ENCODE peak calls at places on chromosomes 11 and 22, in seven cellular contexts. One of them, this sample, is unnamed.

GRCh38 chr22:44823806-44824205 is 71.4 kb downstream of the ARHGAP8 start:
- DNase-seq in fibroblast of mammary gland: no peak
- DNase-seq in RPMI8226: no peak
- DNase-seq in stimulated activated CD4-positive, alpha-beta T cell treated with anti-CD3 and anti-CD28 coated beads, Interleukin-1b, Interleukin-23, amount 100 ng/mL, for 24 hours: no peak
- DNase-seq in gastrocnemius medialis: no peak
- DNase-seq in iris pigment epithelial cell: no peak
- DNase-seq in activated naive CD4-positive, alpha-beta T cell: no peak
- DNase-seq in this sample: no peak

GRCh38 chr11:23143031-23143430 is 282.8 kb upstream of the CCDC179 start:
- DNase-seq in iris pigment epithelial cell: peak; percentile 2
- DNase-seq in fibroblast of mammary gland: no peak
- DNase-seq in stimulated activated CD4-positive, alpha-beta T cell treated with anti-CD3 and anti-CD28 coated beads, Interleukin-1b, Interleukin-23, amount 100 ng/mL, for 24 hours: no peak
- DNase-seq in activated naive CD4-positive, alpha-beta T cell: no peak
- DNase-seq in RPMI8226: no peak
- DNase-seq in gastrocnemius medialis: no peak
- DNase-seq in this sample: no peak

GRCh38 chr11:6757373-6757967 is 14.3 kb downstream of the OR2AG2 start:
- DNase-seq in fibroblast of mammary gland: peak; percentile 65
- DNase-seq in iris pigment epithelial cell: peak; percentile 73
- DNase-seq in stimulated activated CD4-positive, alpha-beta T cell treated with anti-CD3 and anti-CD28 coated beads, Interleukin-1b, Interleukin-23, amount 100 ng/mL, for 24 hours: no peak
- DNase-seq in RPMI8226: peak; percentile 49
- DNase-seq in activated naive CD4-positive, alpha-beta T cell: no peak
- DNase-seq in gastrocnemius medialis: no peak
- DNase-seq in this sample: peak; percentile 59

GRCh38 chr22:42344391-42344861 is 74.0 kb upstream of the TCF20 start:
- DNase-seq in gastrocnemius medialis: no peak
- DNase-seq in fibroblast of mammary gland: no peak
- DNase-seq in RPMI8226: no peak
- DNase-seq in stimulated activated CD4-positive, alpha-beta T cell treated with anti-CD3 and anti-CD28 coated beads, Interleukin-1b, Interleukin-23, amount 100 ng/mL, for 24 hours: no peak
- DNase-seq in iris pigment epithelial cell: peak; percentile 14
- DNase-seq in activated naive CD4-positive, alpha-beta T cell: no peak
- DNase-seq in this sample: peak; percentile 86

GRCh38 chr11:127492025-127492424 is 491.5 kb upstream of the KIRREL3 start:
- DNase-seq in gastrocnemius medialis: no peak
- DNase-seq in stimulated activated CD4-positive, alpha-beta T cell treated with anti-CD3 and anti-CD28 coated beads, Interleukin-1b, Interleukin-23, amount 100 ng/mL, for 24 hours: no peak
- DNase-seq in fibroblast of mammary gland: no peak
- DNase-seq in RPMI8226: no peak
- DNase-seq in iris pigment epithelial cell: no peak
- DNase-seq in activated naive CD4-positive, alpha-beta T cell: no peak
- DNase-seq in this sample: no peak

GRCh38 chr22:30605449-30606110 is 1.4 kb upstream of the TCN2 start:
- DNase-seq in gastrocnemius medialis: no peak
- DNase-seq in RPMI8226: peak; percentile 56
- DNase-seq in stimulated activated CD4-positive, alpha-beta T cell treated with anti-CD3 and anti-CD28 coated beads, Interleukin-1b, Interleukin-23, amount 100 ng/mL, for 24 hours: peak; percentile 26
- DNase-seq in activated naive CD4-positive, alpha-beta T cell: no peak
- DNase-seq in fibroblast of mammary gland: peak; percentile 59
- DNase-seq in iris pigment epithelial cell: peak; percentile 55
- DNase-seq in this sample: peak; percentile 58

GRCh38 chr11:64787526-64788320 is 9.4 kb upstream of the SF1 start:
- DNase-seq in RPMI8226: peak; percentile 69
- DNase-seq in activated naive CD4-positive, alpha-beta T cell: no peak
- DNase-seq in stimulated activated CD4-positive, alpha-beta T cell treated with anti-CD3 and anti-CD28 coated beads, Interleukin-1b, Interleukin-23, amount 100 ng/mL, for 24 hours: no peak
- DNase-seq in fibroblast of mammary gland: peak; percentile 56
- DNase-seq in iris pigment epithelial cell: peak; percentile 54
- DNase-seq in gastrocnemius medialis: no peak
- DNase-seq in this sample: peak; percentile 78

GRCh38 chr11:44988981-44989635 is 38.4 kb upstream of the TP53I11 start:
- DNase-seq in stimulated activated CD4-positive, alpha-beta T cell treated with anti-CD3 and anti-CD28 coated beads, Interleukin-1b, Interleukin-23, amount 100 ng/mL, for 24 hours: no peak
- DNase-seq in activated naive CD4-positive, alpha-beta T cell: no peak
- DNase-seq in iris pigment epithelial cell: no peak
- DNase-seq in gastrocnemius medialis: no peak
- DNase-seq in fibroblast of mammary gland: no peak
- DNase-seq in RPMI8226: no peak
- DNase-seq in this sample: no peak

GRCh38 chr11:79167510-79168188 is 273.2 kb downstream of the TENM4 start:
- DNase-seq in RPMI8226: no peak
- DNase-seq in stimulated activated CD4-positive, alpha-beta T cell treated with anti-CD3 and anti-CD28 coated beads, Interleukin-1b, Interleukin-23, amount 100 ng/mL, for 24 hours: no peak
- DNase-seq in activated naive CD4-positive, alpha-beta T cell: no peak
- DNase-seq in iris pigment epithelial cell: no peak
- DNase-seq in fibroblast of mammary gland: peak; percentile 25
- DNase-seq in gastrocnemius medialis: no peak
- DNase-seq in this sample: no peak

GRCh38 chr11:70466154-70466553 is 67.8 kb downstream of the CTTN start:
- DNase-seq in stimulated activated CD4-positive, alpha-beta T cell treated with anti-CD3 and anti-CD28 coated beads, Interleukin-1b, Interleukin-23, amount 100 ng/mL, for 24 hours: no peak
- DNase-seq in fibroblast of mammary gland: peak; percentile 14
- DNase-seq in activated naive CD4-positive, alpha-beta T cell: no peak
- DNase-seq in gastrocnemius medialis: no peak
- DNase-seq in RPMI8226: no peak
- DNase-seq in iris pigment epithelial cell: peak; percentile 25
- DNase-seq in this sample: no peak

GRCh38 chr11:82902880-82903279 is 1.3 kb downstream of the DDIAS start:
- DNase-seq in iris pigment epithelial cell: no peak
- DNase-seq in activated naive CD4-positive, alpha-beta T cell: no peak
- DNase-seq in gastrocnemius medialis: no peak
- DNase-seq in RPMI8226: no peak
- DNase-seq in stimulated activated CD4-positive, alpha-beta T cell treated with anti-CD3 and anti-CD28 coated beads, Interleukin-1b, Interleukin-23, amount 100 ng/mL, for 24 hours: no peak
- DNase-seq in fibroblast of mammary gland: no peak
- DNase-seq in this sample: no peak

GRCh38 chr11:110763249-110764011 is 51.2 kb upstream of the ARHGAP20 start:
- DNase-seq in fibroblast of mammary gland: peak; percentile 89
- DNase-seq in gastrocnemius medialis: no peak
- DNase-seq in stimulated activated CD4-positive, alpha-beta T cell treated with anti-CD3 and anti-CD28 coated beads, Interleukin-1b, Interleukin-23, amount 100 ng/mL, for 24 hours: no peak
- DNase-seq in iris pigment epithelial cell: peak; percentile 88
- DNase-seq in activated naive CD4-positive, alpha-beta T cell: no peak
- DNase-seq in RPMI8226: no peak
- DNase-seq in this sample: no peak

GRCh38 chr11:45544826-45545225 is 120.6 kb downstream of the CHST1 start:
- DNase-seq in fibroblast of mammary gland: no peak
- DNase-seq in stimulated activated CD4-positive, alpha-beta T cell treated with anti-CD3 and anti-CD28 coated beads, Interleukin-1b, Interleukin-23, amount 100 ng/mL, for 24 hours: no peak
- DNase-seq in gastrocnemius medialis: no peak
- DNase-seq in iris pigment epithelial cell: no peak
- DNase-seq in activated naive CD4-positive, alpha-beta T cell: no peak
- DNase-seq in RPMI8226: no peak
- DNase-seq in this sample: no peak

GRCh38 chr22:25488244-25489020 is 76.0 kb upstream of the GRK3 start:
- DNase-seq in fibroblast of mammary gland: peak; percentile 76
- DNase-seq in stimulated activated CD4-positive, alpha-beta T cell treated with anti-CD3 and anti-CD28 coated beads, Interleukin-1b, Interleukin-23, amount 100 ng/mL, for 24 hours: peak; percentile 24
- DNase-seq in gastrocnemius medialis: peak; percentile 10
- DNase-seq in RPMI8226: no peak
- DNase-seq in activated naive CD4-positive, alpha-beta T cell: no peak
- DNase-seq in iris pigment epithelial cell: peak; percentile 83
- DNase-seq in this sample: no peak

GRCh38 chr11:8777907-8778767 is 95.5 kb downstream of the RPL27A start:
- DNase-seq in iris pigment epithelial cell: peak; percentile 21
- DNase-seq in gastrocnemius medialis: peak; percentile 13
- DNase-seq in stimulated activated CD4-positive, alpha-beta T cell treated with anti-CD3 and anti-CD28 coated beads, Interleukin-1b, Interleukin-23, amount 100 ng/mL, for 24 hours: no peak
- DNase-seq in activated naive CD4-positive, alpha-beta T cell: no peak
- DNase-seq in fibroblast of mammary gland: peak; percentile 72
- DNase-seq in RPMI8226: no peak
- DNase-seq in this sample: no peak

GRCh38 chr11:128687321-128687720 is 6.6 kb upstream of the FLI1 start:
- DNase-seq in activated naive CD4-positive, alpha-beta T cell: no peak
- DNase-seq in gastrocnemius medialis: no peak
- DNase-seq in fibroblast of mammary gland: no peak
- DNase-seq in RPMI8226: peak; percentile 11
- DNase-seq in stimulated activated CD4-positive, alpha-beta T cell treated with anti-CD3 and anti-CD28 coated beads, Interleukin-1b, Interleukin-23, amount 100 ng/mL, for 24 hours: no peak
- DNase-seq in iris pigment epithelial cell: peak; percentile 44
- DNase-seq in this sample: no peak

GRCh38 chr11:93000511-93001476 is 31.3 kb downstream of the MTNR1B start:
- DNase-seq in activated naive CD4-positive, alpha-beta T cell: no peak
- DNase-seq in gastrocnemius medialis: no peak
- DNase-seq in stimulated activated CD4-positive, alpha-beta T cell treated with anti-CD3 and anti-CD28 coated beads, Interleukin-1b, Interleukin-23, amount 100 ng/mL, for 24 hours: no peak
- DNase-seq in iris pigment epithelial cell: peak; percentile 94
- DNase-seq in fibroblast of mammary gland: peak; percentile 79
- DNase-seq in RPMI8226: no peak
- DNase-seq in this sample: no peak

GRCh38 chr11:8871283-8871775 is 39.7 kb upstream of the AKIP1 start:
- DNase-seq in iris pigment epithelial cell: peak; percentile 92
- DNase-seq in fibroblast of mammary gland: peak; percentile 94
- DNase-seq in activated naive CD4-positive, alpha-beta T cell: no peak
- DNase-seq in RPMI8226: no peak
- DNase-seq in stimulated activated CD4-positive, alpha-beta T cell treated with anti-CD3 and anti-CD28 coated beads, Interleukin-1b, Interleukin-23, amount 100 ng/mL, for 24 hours: no peak
- DNase-seq in gastrocnemius medialis: peak; percentile 30
- DNase-seq in this sample: peak; percentile 71

GRCh38 chr22:19663821-19664325 is 50.4 kb upstream of the SEPTIN5 start:
- DNase-seq in fibroblast of mammary gland: peak; percentile 73
- DNase-seq in stimulated activated CD4-positive, alpha-beta T cell treated with anti-CD3 and anti-CD28 coated beads, Interleukin-1b, Interleukin-23, amount 100 ng/mL, for 24 hours: no peak
- DNase-seq in activated naive CD4-positive, alpha-beta T cell: no peak
- DNase-seq in gastrocnemius medialis: no peak
- DNase-seq in RPMI8226: no peak
- DNase-seq in iris pigment epithelial cell: peak; percentile 43
- DNase-seq in this sample: peak; percentile 39

GRCh38 chr11:44955019-44955738 is 4.5 kb upstream of the TP53I11 start:
- DNase-seq in gastrocnemius medialis: peak; percentile 34
- DNase-seq in stimulated activated CD4-positive, alpha-beta T cell treated with anti-CD3 and anti-CD28 coated beads, Interleukin-1b, Interleukin-23, amount 100 ng/mL, for 24 hours: no peak
- DNase-seq in activated naive CD4-positive, alpha-beta T cell: no peak
- DNase-seq in fibroblast of mammary gland: peak; percentile 85
- DNase-seq in iris pigment epithelial cell: peak; percentile 88
- DNase-seq in RPMI8226: no peak
- DNase-seq in this sample: no peak

GRCh38 chr22:37229012-37229804 is 14.9 kb downstream of the RAC2 start:
- DNase-seq in gastrocnemius medialis: no peak
- DNase-seq in iris pigment epithelial cell: peak; percentile 82
- DNase-seq in fibroblast of mammary gland: peak; percentile 89
- DNase-seq in stimulated activated CD4-positive, alpha-beta T cell treated with anti-CD3 and anti-CD28 coated beads, Interleukin-1b, Interleukin-23, amount 100 ng/mL, for 24 hours: no peak
- DNase-seq in RPMI8226: peak; percentile 44
- DNase-seq in activated naive CD4-positive, alpha-beta T cell: no peak
- DNase-seq in this sample: no peak

GRCh38 chr22:30694638-30695350 is at the start of gene OSBP2:
- DNase-seq in activated naive CD4-positive, alpha-beta T cell: no peak
- DNase-seq in fibroblast of mammary gland: no peak
- DNase-seq in iris pigment epithelial cell: no peak
- DNase-seq in stimulated activated CD4-positive, alpha-beta T cell treated with anti-CD3 and anti-CD28 coated beads, Interleukin-1b, Interleukin-23, amount 100 ng/mL, for 24 hours: peak; percentile 12
- DNase-seq in RPMI8226: peak; percentile 31
- DNase-seq in gastrocnemius medialis: no peak
- DNase-seq in this sample: peak; percentile 91

GRCh38 chr11:2398664-2399355 is 1.7 kb upstream of the TSSC4 start:
- DNase-seq in RPMI8226: no peak
- DNase-seq in gastrocnemius medialis: no peak
- DNase-seq in activated naive CD4-positive, alpha-beta T cell: no peak
- DNase-seq in stimulated activated CD4-positive, alpha-beta T cell treated with anti-CD3 and anti-CD28 coated beads, Interleukin-1b, Interleukin-23, amount 100 ng/mL, for 24 hours: no peak
- DNase-seq in fibroblast of mammary gland: no peak
- DNase-seq in iris pigment epithelial cell: no peak
- DNase-seq in this sample: no peak

GRCh38 chr22:33798401-33798800 is 121.9 kb downstream of the LARGE1 start:
- DNase-seq in iris pigment epithelial cell: no peak
- DNase-seq in activated naive CD4-positive, alpha-beta T cell: no peak
- DNase-seq in stimulated activated CD4-positive, alpha-beta T cell treated with anti-CD3 and anti-CD28 coated beads, Interleukin-1b, Interleukin-23, amount 100 ng/mL, for 24 hours: no peak
- DNase-seq in RPMI8226: no peak
- DNase-seq in gastrocnemius medialis: no peak
- DNase-seq in fibroblast of mammary gland: no peak
- DNase-seq in this sample: no peak

GRCh38 chr22:50035131-50035881 is 22.7 kb upstream of the IL17REL start:
- DNase-seq in gastrocnemius medialis: no peak
- DNase-seq in fibroblast of mammary gland: no peak
- DNase-seq in activated naive CD4-positive, alpha-beta T cell: no peak
- DNase-seq in iris pigment epithelial cell: no peak
- DNase-seq in stimulated activated CD4-positive, alpha-beta T cell treated with anti-CD3 and anti-CD28 coated beads, Interleukin-1b, Interleukin-23, amount 100 ng/mL, for 24 hours: no peak
- DNase-seq in RPMI8226: peak; percentile 34
- DNase-seq in this sample: no peak

GRCh38 chr11:36088234-36088975 is 144.5 kb downstream of the LDLRAD3 start:
- DNase-seq in activated naive CD4-positive, alpha-beta T cell: no peak
- DNase-seq in RPMI8226: no peak
- DNase-seq in iris pigment epithelial cell: no peak
- DNase-seq in gastrocnemius medialis: no peak
- DNase-seq in fibroblast of mammary gland: peak; percentile 51
- DNase-seq in stimulated activated CD4-positive, alpha-beta T cell treated with anti-CD3 and anti-CD28 coated beads, Interleukin-1b, Interleukin-23, amount 100 ng/mL, for 24 hours: no peak
- DNase-seq in this sample: no peak

GRCh38 chr22:38881997-38882396 is 10.0 kb upstream of the CBX6 start:
- DNase-seq in fibroblast of mammary gland: no peak
- DNase-seq in gastrocnemius medialis: no peak
- DNase-seq in RPMI8226: no peak
- DNase-seq in stimulated activated CD4-positive, alpha-beta T cell treated with anti-CD3 and anti-CD28 coated beads, Interleukin-1b, Interleukin-23, amount 100 ng/mL, for 24 hours: no peak
- DNase-seq in activated naive CD4-positive, alpha-beta T cell: no peak
- DNase-seq in iris pigment epithelial cell: no peak
- DNase-seq in this sample: no peak

GRCh38 chr11:21897203-21897602 is 295.7 kb upstream of the ANO5 start:
- DNase-seq in gastrocnemius medialis: no peak
- DNase-seq in iris pigment epithelial cell: no peak
- DNase-seq in fibroblast of mammary gland: no peak
- DNase-seq in stimulated activated CD4-positive, alpha-beta T cell treated with anti-CD3 and anti-CD28 coated beads, Interleukin-1b, Interleukin-23, amount 100 ng/mL, for 24 hours: no peak
- DNase-seq in RPMI8226: no peak
- DNase-seq in activated naive CD4-positive, alpha-beta T cell: no peak
- DNase-seq in this sample: no peak

GRCh38 chr11:2419638-2420501 is 19.3 kb downstream of the TSSC4 start:
- DNase-seq in gastrocnemius medialis: no peak
- DNase-seq in stimulated activated CD4-positive, alpha-beta T cell treated with anti-CD3 and anti-CD28 coated beads, Interleukin-1b, Interleukin-23, amount 100 ng/mL, for 24 hours: no peak
- DNase-seq in iris pigment epithelial cell: peak; percentile 71
- DNase-seq in RPMI8226: peak; percentile 77
- DNase-seq in fibroblast of mammary gland: peak; percentile 74
- DNase-seq in activated naive CD4-positive, alpha-beta T cell: no peak
- DNase-seq in this sample: peak; percentile 80

GRCh38 chr11:1516273-1517067 is 29.9 kb upstream of the MOB2 start:
- DNase-seq in gastrocnemius medialis: no peak
- DNase-seq in stimulated activated CD4-positive, alpha-beta T cell treated with anti-CD3 and anti-CD28 coated beads, Interleukin-1b, Interleukin-23, amount 100 ng/mL, for 24 hours: no peak
- DNase-seq in fibroblast of mammary gland: no peak
- DNase-seq in RPMI8226: no peak
- DNase-seq in activated naive CD4-positive, alpha-beta T cell: no peak
- DNase-seq in iris pigment epithelial cell: peak; percentile 28
- DNase-seq in this sample: no peak

GRCh38 chr11:107040447-107041444 is 22.5 kb upstream of the GUCY1A2 start:
- DNase-seq in iris pigment epithelial cell: peak; percentile 87
- DNase-seq in gastrocnemius medialis: no peak
- DNase-seq in activated naive CD4-positive, alpha-beta T cell: no peak
- DNase-seq in RPMI8226: no peak
- DNase-seq in stimulated activated CD4-positive, alpha-beta T cell treated with anti-CD3 and anti-CD28 coated beads, Interleukin-1b, Interleukin-23, amount 100 ng/mL, for 24 hours: no peak
- DNase-seq in fibroblast of mammary gland: peak; percentile 91
- DNase-seq in this sample: no peak

GRCh38 chr11:85886089-85887056 is 31.2 kb downstream of the CCDC83 start:
- DNase-seq in fibroblast of mammary gland: peak; percentile 57
- DNase-seq in RPMI8226: no peak
- DNase-seq in iris pigment epithelial cell: peak; percentile 38
- DNase-seq in stimulated activated CD4-positive, alpha-beta T cell treated with anti-CD3 and anti-CD28 coated beads, Interleukin-1b, Interleukin-23, amount 100 ng/mL, for 24 hours: no peak
- DNase-seq in gastrocnemius medialis: no peak
- DNase-seq in activated naive CD4-positive, alpha-beta T cell: no peak
- DNase-seq in this sample: no peak